ENCODE peak calls at places on chromosomes 4 and X, in five cellular contexts. One of them, this sample, is unnamed.

GRCh38 chr4:120286813-120287212 is 220.2 kb upstream of the MAD2L1 start:
- DNase-seq in tibial nerve: no peak
- DNase-seq in right lobe of liver: no peak
- DNase-seq in transverse colon: no peak
- DNase-seq in neural progenitor cell: no peak
- DNase-seq in this sample: no peak

GRCh38 chr4:11739992-11740391 is 311.3 kb upstream of the HS3ST1 start:
- DNase-seq in neural progenitor cell: no peak
- DNase-seq in tibial nerve: no peak
- DNase-seq in right lobe of liver: no peak
- DNase-seq in transverse colon: no peak
- DNase-seq in this sample: no peak

GRCh38 chrX:12617241-12617640 is 174.0 kb upstream of the PRPS2 start:
- DNase-seq in right lobe of liver: no peak
- DNase-seq in neural progenitor cell: no peak
- DNase-seq in transverse colon: no peak
- DNase-seq in tibial nerve: no peak
- DNase-seq in this sample: no peak

GRCh38 chr4:87465739-87466366 is 43.5 kb downstream of the NUDT9 start:
- DNase-seq in right lobe of liver: no peak
- DNase-seq in tibial nerve: peak; percentile 44
- DNase-seq in transverse colon: no peak
- DNase-seq in neural progenitor cell: peak; percentile 47
- DNase-seq in this sample: no peak

GRCh38 chrX:373641-374471 is 12.9 kb downstream of the PPP2R3B start:
- DNase-seq in tibial nerve: no peak
- DNase-seq in right lobe of liver: no peak
- DNase-seq in neural progenitor cell: peak; percentile 88
- DNase-seq in transverse colon: no peak
- DNase-seq in this sample: no peak

GRCh38 chrX:71492086-71493065 is 40.5 kb upstream of the OGT start:
- DNase-seq in tibial nerve: peak; percentile 21
- DNase-seq in transverse colon: peak; percentile 44
- DNase-seq in right lobe of liver: peak; percentile 61
- DNase-seq in neural progenitor cell: no peak
- DNase-seq in this sample: peak; percentile 19

GRCh38 chr4:103754844-103755243 is 35.1 kb upstream of the TACR3 start:
- DNase-seq in tibial nerve: no peak
- DNase-seq in transverse colon: peak; percentile 77
- DNase-seq in neural progenitor cell: no peak
- DNase-seq in right lobe of liver: no peak
- DNase-seq in this sample: no peak

GRCh38 chr4:42282081-42282901 is 115.0 kb upstream of the SHISA3 start:
- DNase-seq in right lobe of liver: no peak
- DNase-seq in tibial nerve: peak; percentile 88
- DNase-seq in neural progenitor cell: peak; percentile 92
- DNase-seq in transverse colon: no peak
- DNase-seq in this sample: no peak

GRCh38 chrX:15882704-15883539 is 28.3 kb upstream of the AP1S2 start:
- DNase-seq in tibial nerve: no peak
- DNase-seq in right lobe of liver: no peak
- DNase-seq in neural progenitor cell: no peak
- DNase-seq in transverse colon: no peak
- DNase-seq in this sample: no peak

GRCh38 chrX:55342533-55343501 is 78.1 kb upstream of the PAGE3 start:
- DNase-seq in neural progenitor cell: peak; percentile 6
- DNase-seq in transverse colon: peak; percentile 39
- DNase-seq in tibial nerve: peak; percentile 13
- DNase-seq in right lobe of liver: no peak
- DNase-seq in this sample: no peak

GRCh38 chr4:89056953-89057398 is at the start of gene FAM13A:
- DNase-seq in transverse colon: peak; percentile 72
- DNase-seq in neural progenitor cell: peak; percentile 97
- DNase-seq in tibial nerve: peak; percentile 92
- DNase-seq in right lobe of liver: peak; percentile 71
- DNase-seq in this sample: no peak

GRCh38 chrX:13099121-13099520 is 54.7 kb upstream of the FAM9C start:
- DNase-seq in right lobe of liver: no peak
- DNase-seq in neural progenitor cell: no peak
- DNase-seq in transverse colon: no peak
- DNase-seq in tibial nerve: no peak
- DNase-seq in this sample: no peak

GRCh38 chr4:150145090-150145949 is 67.1 kb downstream of the DCLK2 start:
- DNase-seq in right lobe of liver: no peak
- DNase-seq in tibial nerve: no peak
- DNase-seq in neural progenitor cell: no peak
- DNase-seq in transverse colon: no peak
- DNase-seq in this sample: no peak

GRCh38 chr4:4980818-4981217 is 38.4 kb downstream of the CYTL1 start:
- DNase-seq in transverse colon: no peak
- DNase-seq in neural progenitor cell: no peak
- DNase-seq in right lobe of liver: no peak
- DNase-seq in tibial nerve: no peak
- DNase-seq in this sample: no peak

GRCh38 chrX:72349190-72349589 is 43.5 kb upstream of the CITED1 start:
- DNase-seq in neural progenitor cell: no peak
- DNase-seq in tibial nerve: no peak
- DNase-seq in right lobe of liver: no peak
- DNase-seq in transverse colon: no peak
- DNase-seq in this sample: no peak

GRCh38 chrX:128862557-128862956 is 660.7 kb downstream of the SMARCA1 start:
- DNase-seq in tibial nerve: no peak
- DNase-seq in neural progenitor cell: no peak
- DNase-seq in right lobe of liver: no peak
- DNase-seq in transverse colon: no peak
- DNase-seq in this sample: no peak

GRCh38 chr4:111696505-111696904 is 448.7 kb upstream of the FAM241A start:
- DNase-seq in right lobe of liver: no peak
- DNase-seq in tibial nerve: no peak
- DNase-seq in transverse colon: no peak
- DNase-seq in neural progenitor cell: no peak
- DNase-seq in this sample: no peak

GRCh38 chr4:155853189-155853588 is 12.9 kb downstream of the ASIC5 start:
- DNase-seq in transverse colon: no peak
- DNase-seq in right lobe of liver: no peak
- DNase-seq in neural progenitor cell: no peak
- DNase-seq in tibial nerve: no peak
- DNase-seq in this sample: no peak

GRCh38 chr4:184375027-184375426 is 99.3 kb downstream of the IRF2 start:
- DNase-seq in tibial nerve: no peak
- DNase-seq in neural progenitor cell: no peak
- DNase-seq in right lobe of liver: no peak
- DNase-seq in transverse colon: no peak
- DNase-seq in this sample: no peak

GRCh38 chr4:8158710-8159521 is at the start of gene ABLIM2:
- DNase-seq in transverse colon: peak; percentile 99
- DNase-seq in right lobe of liver: peak; percentile 99
- DNase-seq in tibial nerve: peak; percentile 94
- DNase-seq in neural progenitor cell: peak; percentile 99
- DNase-seq in this sample: peak; percentile 98

GRCh38 chrX:134925551-134925950 is 65.2 kb upstream of the SMIM10 start:
- DNase-seq in right lobe of liver: no peak
- DNase-seq in transverse colon: no peak
- DNase-seq in neural progenitor cell: no peak
- DNase-seq in tibial nerve: no peak
- DNase-seq in this sample: no peak

GRCh38 chr4:158193171-158193749 is 17.0 kb upstream of the TMEM144 start:
- DNase-seq in neural progenitor cell: peak; percentile 39
- DNase-seq in right lobe of liver: no peak
- DNase-seq in tibial nerve: no peak
- DNase-seq in transverse colon: no peak
- DNase-seq in this sample: no peak

GRCh38 chr4:22670953-22671352 is 21.8 kb upstream of the GBA3 start:
- DNase-seq in right lobe of liver: no peak
- DNase-seq in neural progenitor cell: no peak
- DNase-seq in transverse colon: no peak
- DNase-seq in tibial nerve: no peak
- DNase-seq in this sample: no peak

GRCh38 chr4:48138936-48139335 is 4.9 kb upstream of the TXK start:
- DNase-seq in tibial nerve: no peak
- DNase-seq in transverse colon: no peak
- DNase-seq in neural progenitor cell: no peak
- DNase-seq in right lobe of liver: no peak
- DNase-seq in this sample: no peak

GRCh38 chrX:108148524-108148923 is 56.9 kb downstream of the ATG4A start:
- DNase-seq in transverse colon: no peak
- DNase-seq in neural progenitor cell: no peak
- DNase-seq in right lobe of liver: no peak
- DNase-seq in tibial nerve: no peak
- DNase-seq in this sample: no peak

GRCh38 chr4:169611157-169611556 is 1.2 kb downstream of the NEK1 start:
- DNase-seq in right lobe of liver: no peak
- DNase-seq in transverse colon: no peak
- DNase-seq in tibial nerve: no peak
- DNase-seq in neural progenitor cell: no peak
- DNase-seq in this sample: no peak

GRCh38 chrX:53318766-53319353 is 37.5 kb upstream of the IQSEC2 start:
- DNase-seq in transverse colon: no peak
- DNase-seq in tibial nerve: no peak
- DNase-seq in right lobe of liver: no peak
- DNase-seq in neural progenitor cell: no peak
- DNase-seq in this sample: no peak

GRCh38 chr4:126957555-126958440 is 675.0 kb upstream of the INTU start:
- DNase-seq in tibial nerve: no peak
- DNase-seq in right lobe of liver: no peak
- DNase-seq in neural progenitor cell: no peak
- DNase-seq in transverse colon: no peak
- DNase-seq in this sample: no peak

GRCh38 chrX:132786217-132786616 is 172.2 kb downstream of the HS6ST2 start:
- DNase-seq in right lobe of liver: no peak
- DNase-seq in transverse colon: no peak
- DNase-seq in neural progenitor cell: no peak
- DNase-seq in tibial nerve: no peak
- DNase-seq in this sample: no peak

GRCh38 chr4:190020790-190021717 is 6.0 kb downstream of the FRG2 start:
- DNase-seq in tibial nerve: no peak
- DNase-seq in neural progenitor cell: peak; percentile 83
- DNase-seq in right lobe of liver: peak; percentile 62
- DNase-seq in transverse colon: peak; percentile 17
- DNase-seq in this sample: no peak

GRCh38 chrX:140090800-140091275 is 125.5 kb upstream of the CXorf66 start:
- DNase-seq in neural progenitor cell: no peak
- DNase-seq in tibial nerve: no peak
- DNase-seq in right lobe of liver: no peak
- DNase-seq in transverse colon: no peak
- DNase-seq in this sample: no peak

GRCh38 chr4:150126880-150127236 is 48.6 kb downstream of the DCLK2 start:
- DNase-seq in right lobe of liver: no peak
- DNase-seq in tibial nerve: no peak
- DNase-seq in transverse colon: no peak
- DNase-seq in neural progenitor cell: no peak
- DNase-seq in this sample: no peak

GRCh38 chrX:9336501-9336900 is 128.4 kb upstream of the TBL1X start:
- DNase-seq in right lobe of liver: no peak
- DNase-seq in tibial nerve: no peak
- DNase-seq in neural progenitor cell: no peak
- DNase-seq in transverse colon: no peak
- DNase-seq in this sample: no peak

GRCh38 chr4:118969359-118969758 is 80.7 kb downstream of the SYNPO2 start:
- DNase-seq in right lobe of liver: no peak
- DNase-seq in neural progenitor cell: peak; percentile 44
- DNase-seq in transverse colon: peak; percentile 35
- DNase-seq in tibial nerve: peak; percentile 80
- DNase-seq in this sample: no peak

GRCh38 chr4:82618321-82618720 is 56.5 kb upstream of the TMEM150C start:
- DNase-seq in tibial nerve: no peak
- DNase-seq in neural progenitor cell: no peak
- DNase-seq in transverse colon: no peak
- DNase-seq in right lobe of liver: no peak
- DNase-seq in this sample: no peak

GRCh38 chr4:2958446-2958845 is 4.8 kb downstream of the NOP14 start:
- DNase-seq in tibial nerve: no peak
- DNase-seq in neural progenitor cell: no peak
- DNase-seq in right lobe of liver: no peak
- DNase-seq in transverse colon: no peak
- DNase-seq in this sample: no peak

GRCh38 chrX:38732866-38733265 is 68.4 kb upstream of the MID1IP1 start:
- DNase-seq in right lobe of liver: no peak
- DNase-seq in tibial nerve: no peak
- DNase-seq in neural progenitor cell: no peak
- DNase-seq in transverse colon: no peak
- DNase-seq in this sample: no peak

GRCh38 chr4:52931238-52931637 is 69.1 kb downstream of the RASL11B start:
- DNase-seq in neural progenitor cell: no peak
- DNase-seq in right lobe of liver: no peak
- DNase-seq in tibial nerve: no peak
- DNase-seq in transverse colon: no peak
- DNase-seq in this sample: no peak

GRCh38 chrX:49041683-49042529 is 1.3 kb downstream of the TFE3 start:
- DNase-seq in transverse colon: no peak
- DNase-seq in right lobe of liver: no peak
- DNase-seq in neural progenitor cell: no peak
- DNase-seq in tibial nerve: peak; percentile 26
- DNase-seq in this sample: no peak

DNA sequence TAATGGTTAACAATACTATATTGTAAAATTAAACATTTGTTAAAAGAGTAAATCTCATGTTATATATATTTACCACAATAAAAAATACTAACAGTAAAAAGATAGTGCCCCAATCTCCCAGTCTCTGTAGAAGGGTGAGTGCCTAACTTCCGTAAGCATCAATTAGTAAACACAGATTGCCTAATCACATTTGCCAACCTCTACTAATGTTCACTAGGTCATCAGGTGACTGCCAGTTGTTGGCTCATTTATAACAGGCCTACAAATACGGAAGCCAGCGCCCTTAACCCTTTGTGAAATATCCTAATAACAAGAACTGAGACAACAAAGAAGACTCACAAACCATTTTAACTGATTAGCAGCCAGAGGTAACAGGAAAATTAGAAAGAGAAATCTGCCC is 345.1 kb downstream of the INPP4B start:
- DNase-seq in transverse colon: no peak
- DNase-seq in right lobe of liver: no peak
- DNase-seq in tibial nerve: no peak
- DNase-seq in neural progenitor cell: no peak
- DNase-seq in this sample: no peak
- H3K27ac ChIP-seq in transverse colon: no peak overlapping the region
- H3K27ac ChIP-seq in right lobe of liver: no peak overlapping the region
- H3K27ac ChIP-seq in tibial nerve: no peak overlapping the region
- H3K27ac ChIP-seq in neural progenitor cell: no peak overlapping the region
- H3K27ac ChIP-seq in this sample: no peak overlapping the region

GRCh38 chr4:1523506-1523905 is 117.3 kb upstream of the NKX1-1 start:
- DNase-seq in tibial nerve: no peak
- DNase-seq in transverse colon: no peak
- DNase-seq in neural progenitor cell: no peak
- DNase-seq in right lobe of liver: peak; percentile 31
- DNase-seq in this sample: no peak
- H3K27me3 ChIP-seq in tibial nerve: peaks cover 42% of the 10 kb centered on the region
- H3K27me3 ChIP-seq in transverse colon: peaks cover 71% of the 10 kb centered on the region
- H3K27me3 ChIP-seq in neural progenitor cell: peaks cover 85% of the 10 kb centered on the region
- H3K27me3 ChIP-seq in right lobe of liver: peaks cover 10% of the 10 kb centered on the region
- H3K27me3 ChIP-seq in this sample: peaks cover 18% of the 10 kb centered on the region

GRCh38 chr4:56626963-56627362 is 54.1 kb downstream of the HOPX start:
- DNase-seq in transverse colon: no peak
- DNase-seq in right lobe of liver: no peak
- DNase-seq in neural progenitor cell: no peak
- DNase-seq in tibial nerve: no peak
- DNase-seq in this sample: no peak
- TF ChIP-seq CTCF in transverse colon: no peak
- TF ChIP-seq CTCF in right lobe of liver: no peak
- TF ChIP-seq CTCF in neural progenitor cell: no peak
- TF ChIP-seq CTCF in tibial nerve: no peak
- TF ChIP-seq CTCF in this sample: no peak

GRCh38 chrX:20312018-20312417 is 45.3 kb upstream of the RPS6KA3 start:
- DNase-seq in neural progenitor cell: no peak
- DNase-seq in transverse colon: no peak
- DNase-seq in tibial nerve: no peak
- DNase-seq in right lobe of liver: no peak
- DNase-seq in this sample: no peak
- H3K27ac ChIP-seq in neural progenitor cell: no peak overlapping the region
- H3K27ac ChIP-seq in transverse colon: no peak overlapping the region
- H3K27ac ChIP-seq in tibial nerve: no peak overlapping the region
- H3K27ac ChIP-seq in right lobe of liver: no peak overlapping the region
- H3K27ac ChIP-seq in this sample: no peak overlapping the region

This sample was measured in CD4-positive, alpha-beta T cell.